ENCODE peak calls at places on chromosomes 7 and 10, in six cellular contexts. B is fibroblast of lung, A is bronchial epithelial cell, Z is IMR-90, T is Peyer's patch, H is mucosa of descending colon. X is an unnamed sample.

GRCh38 chr7:95772298-95772770 is at the start of gene DYNC1I1:
- DNase-seq in A (peak), B (peak), H (peak), Z (peak), T (peak), X (peak)

GRCh38 chr10:116134316-116134715 is 138.7 kb downstream of the GFRA1 start:
- DNase-seq in Z (no peak), H (no peak), B (peak), T (no peak), A (no peak), X (no peak)

GRCh38 chr10:14010083-14010551 is 320.6 kb downstream of the FRMD4A start:
- DNase-seq in Z (peak), H (no peak), B (peak), A (peak), T (no peak), X (peak)

GRCh38 chr7:95723583-95724180 is 48.7 kb upstream of the DYNC1I1 start:
- DNase-seq in A (peak), Z (peak), B (peak), H (no peak), T (no peak), X (peak)

GRCh38 chr7:47937065-47937687 is 11.1 kb downstream of the PKD1L1 start:
- DNase-seq in B (no peak), A (no peak), T (peak), H (no peak), Z (no peak), X (peak)

GRCh38 chr7:12031638-12032037 is 179.5 kb upstream of the TMEM106B start:
- DNase-seq in A (peak), T (no peak), B (peak), Z (peak), H (no peak), X (no peak)

GRCh38 chr7:124701955-124702354 is 63.6 kb downstream of the GPR37 start:
- DNase-seq in A (peak), T (no peak), H (no peak), B (peak), Z (peak), X (no peak)

GRCh38 chr7:95373323-95373722 is 22.9 kb downstream of the PON3 start:
- DNase-seq in B (no peak), A (no peak), Z (no peak), T (no peak), H (no peak), X (no peak)

GRCh38 chr7:79434098-79434497 is 19.4 kb downstream of the MAGI2 start:
- DNase-seq in T (no peak), Z (peak), B (peak), H (no peak), A (peak), X (no peak)

GRCh38 chr10:48377751-48378585 is 71.5 kb downstream of the MAPK8 start:
- DNase-seq in A (no peak), H (no peak), Z (peak), T (no peak), B (no peak), X (no peak)

GRCh38 chr10:118373786-118374185 is 31.7 kb upstream of the FAM204A start:
- DNase-seq in T (no peak), Z (peak), H (no peak), A (peak), B (peak), X (no peak)

GRCh38 chr10:102644646-102645387 is 538 bp downstream of the TRIM8 start:
- DNase-seq in H (peak), B (peak), T (peak), Z (peak), A (peak), X (peak)

GRCh38 chr7:41190615-41191014 is 512.3 kb downstream of the INHBA start:
- DNase-seq in B (no peak), A (no peak), Z (no peak), H (no peak), T (no peak), X (no peak)

GRCh38 chr7:44431091-44431608 is 59.3 kb downstream of the NUDCD3 start:
- DNase-seq in A (no peak), T (no peak), H (no peak), Z (peak), B (no peak), X (peak)
- TF ChIP-seq CTCF in A (peak), T (no peak), H (no peak), Z (peak), B (no peak), X (no peak)

DNA sequence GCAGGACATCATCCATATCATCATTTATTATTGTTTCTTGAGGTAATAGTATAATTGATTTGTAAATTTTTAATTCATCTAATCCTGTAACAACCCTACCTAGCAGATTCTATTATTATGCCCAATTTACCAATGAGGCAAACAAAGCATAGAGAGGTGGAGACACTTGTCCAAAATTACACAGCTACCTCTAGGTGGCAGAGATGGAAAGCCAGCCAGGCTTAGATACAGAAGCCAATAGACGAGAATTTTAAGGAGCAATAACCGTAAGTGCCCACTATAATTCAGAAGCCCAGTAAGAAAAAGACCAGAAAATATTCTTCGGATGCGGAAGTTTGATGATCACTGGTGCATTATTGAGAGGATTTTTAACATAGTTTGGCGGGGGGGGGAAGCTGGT is 54.0 kb downstream of the ANK3 start:
- DNase-seq in H (no peak), B (no peak), T (no peak), Z (no peak), A (peak), X (no peak)
- TF ChIP-seq CTCF in H (no peak), B (peak), T (no peak), Z (no peak), A (peak), X (no peak)

DNA sequence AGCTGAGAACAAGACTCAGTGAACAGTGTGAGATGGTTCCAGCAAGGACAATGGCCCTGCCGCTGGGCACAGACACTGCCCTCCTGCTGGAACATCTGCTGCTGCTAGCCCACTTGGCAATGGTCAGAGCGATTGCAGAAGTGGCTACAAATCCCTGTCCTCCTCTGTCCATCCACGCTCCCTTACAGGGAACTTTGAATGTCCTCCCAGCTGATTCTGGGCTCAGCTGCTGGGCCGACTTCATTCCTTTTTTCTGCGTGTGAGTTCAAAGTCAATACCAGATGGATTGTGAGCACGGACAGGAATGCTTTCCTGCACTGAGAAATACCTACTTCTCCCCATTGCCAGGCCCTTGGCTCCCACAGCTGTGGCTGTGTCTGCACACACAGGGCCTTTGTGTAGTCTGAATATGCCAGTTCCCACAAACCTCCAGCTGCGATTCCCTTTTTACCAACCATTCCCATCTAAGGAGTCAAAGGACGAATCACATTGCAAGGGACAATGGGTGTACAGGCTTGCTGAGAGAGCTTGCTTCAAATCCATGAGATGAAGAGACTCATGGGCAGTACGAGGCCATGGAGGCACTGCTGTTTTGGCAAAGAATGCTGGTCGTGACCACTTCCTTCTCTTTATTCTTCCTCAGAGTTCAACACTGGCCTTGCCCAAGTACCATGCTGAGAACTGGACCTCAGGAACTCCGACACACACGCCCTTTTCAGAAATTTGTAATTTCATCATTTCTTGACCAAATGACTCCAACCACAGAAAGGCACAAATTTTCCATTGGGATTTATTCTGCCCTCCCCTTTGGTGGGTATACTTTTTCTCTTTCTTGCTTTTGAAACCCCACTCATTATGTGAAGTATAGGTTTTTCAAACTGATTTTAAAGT is 44.2 kb downstream of the BPGM start:
- DNase-seq in T (no peak), Z (peak), A (no peak), B (no peak), H (no peak), X (no peak)
- TF ChIP-seq CTCF in T (no peak), Z (no peak), A (no peak), B (no peak), H (no peak), X (no peak)

GRCh38 chr10:17850526-17850925 is 41.4 kb downstream of the MRC1 start:
- DNase-seq in T (no peak), B (no peak), H (no peak), A (no peak), Z (no peak), X (no peak)

GRCh38 chr10:17848646-17849045 is 39.5 kb downstream of the MRC1 start:
- DNase-seq in H (no peak), T (no peak), Z (no peak), A (no peak), B (no peak), X (no peak)

GRCh38 chr10:17851611-17852010 is 42.5 kb downstream of the MRC1 start:
- DNase-seq in T (no peak), B (no peak), A (no peak), H (no peak), Z (no peak), X (no peak)

DNA sequence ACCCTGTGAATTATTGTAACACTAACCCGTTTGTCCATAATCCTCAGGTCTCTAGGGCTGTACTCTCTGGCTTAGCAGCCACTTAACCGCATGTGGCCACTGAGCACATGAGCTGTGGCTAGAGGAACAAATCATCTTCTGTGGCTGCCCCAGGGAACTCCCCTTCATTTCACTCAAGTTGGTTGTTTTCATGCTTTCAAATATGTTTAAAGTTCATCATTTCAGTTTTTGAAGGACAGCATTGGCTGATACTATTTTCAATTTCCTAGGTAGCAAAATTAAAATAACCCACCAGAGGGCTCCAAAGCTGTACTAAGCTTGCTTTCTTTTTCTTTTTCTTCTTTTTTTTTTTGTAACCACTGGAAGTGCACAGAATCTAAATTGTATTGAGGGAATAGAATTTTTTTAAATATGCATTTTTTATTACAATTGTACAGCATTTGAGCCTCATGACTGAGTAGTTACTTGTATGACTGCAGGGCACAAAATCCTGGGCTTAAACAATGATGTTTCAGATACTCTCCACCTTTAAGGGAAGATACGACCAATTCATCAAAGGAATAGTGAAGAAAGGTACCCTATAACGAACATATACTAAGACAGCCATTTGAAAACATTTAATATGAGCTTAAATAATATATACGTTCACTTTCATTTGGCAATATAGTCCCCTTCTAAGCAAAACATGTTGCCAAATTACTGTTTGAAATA is 38.6 kb downstream of the MRC1 start:
- DNase-seq in A (peak), Z (peak), B (peak), T (no peak), H (no peak), X (no peak)
- TF ChIP-seq CTCF in A (peak), Z (peak), B (peak), T (peak), H (no peak), X (peak)

GRCh38 chr7:143272871-143273270 is 9.6 kb downstream of the GSTK1 start:
- DNase-seq in T (no peak), B (no peak), Z (no peak), A (no peak), H (no peak), X (no peak)
- TF ChIP-seq CTCF in T (no peak), B (no peak), Z (no peak), A (no peak), H (no peak), X (no peak)

GRCh38 chr10:100341953-100342626 is 4.9 kb upstream of the SCD start:
- DNase-seq in H (no peak), Z (peak), B (peak), T (peak), A (peak), X (peak)
- TF ChIP-seq CTCF in H (peak), Z (peak), B (peak), T (peak), A (peak), X (peak)